ENCODE peak calls at places on chromosomes 1 and 21, in ten cellular contexts. One of them, this sample, is unnamed.
A peak's percentile ranks its signal among the peaks of the same experiment; 100 is the strongest.

GRCh38 chr1:62437273-62437945 is 560 bp downstream of the USP1 start:
- DNase-seq in mesendoderm: peak; percentile 31
- DNase-seq in aorta: no peak
- DNase-seq in GM06990: no peak
- DNase-seq in fibroblast of pulmonary artery: peak; percentile 22
- DNase-seq in epithelial cell of esophagus: peak; percentile 46
- DNase-seq in OCI-LY7: peak; percentile 58
- DNase-seq in spleen: no peak
- DNase-seq in pancreas: no peak
- DNase-seq in IMR-90: no peak
- DNase-seq in this sample: peak; percentile 23

GRCh38 chr1:193633991-193634390 is 447.6 kb upstream of the B3GALT2 start:
- DNase-seq in mesendoderm: no peak
- DNase-seq in aorta: no peak
- DNase-seq in GM06990: no peak
- DNase-seq in fibroblast of pulmonary artery: no peak
- DNase-seq in epithelial cell of esophagus: no peak
- DNase-seq in OCI-LY7: no peak
- DNase-seq in spleen: no peak
- DNase-seq in pancreas: no peak
- DNase-seq in IMR-90: no peak
- DNase-seq in this sample: no peak

GRCh38 chr1:209785592-209785991 is 1.2 kb upstream of the C1orf74 start:
- DNase-seq in mesendoderm: no peak
- DNase-seq in aorta: no peak
- DNase-seq in GM06990: no peak
- DNase-seq in fibroblast of pulmonary artery: no peak
- DNase-seq in epithelial cell of esophagus: no peak
- DNase-seq in OCI-LY7: no peak
- DNase-seq in spleen: no peak
- DNase-seq in pancreas: no peak
- DNase-seq in IMR-90: no peak
- DNase-seq in this sample: no peak

GRCh38 chr1:114756009-114756892 is 1.5 kb downstream of the CSDE1 start:
- DNase-seq in mesendoderm: no peak
- DNase-seq in aorta: no peak
- DNase-seq in GM06990: peak; percentile 51
- DNase-seq in fibroblast of pulmonary artery: no peak
- DNase-seq in epithelial cell of esophagus: no peak
- DNase-seq in OCI-LY7: peak; percentile 49
- DNase-seq in spleen: no peak
- DNase-seq in pancreas: no peak
- DNase-seq in IMR-90: peak; percentile 45
- DNase-seq in this sample: no peak

GRCh38 chr1:239126881-239127280 is 259.5 kb upstream of the CHRM3 start:
- DNase-seq in mesendoderm: peak; percentile 40
- DNase-seq in aorta: no peak
- DNase-seq in GM06990: no peak
- DNase-seq in fibroblast of pulmonary artery: no peak
- DNase-seq in epithelial cell of esophagus: peak; percentile 59
- DNase-seq in OCI-LY7: no peak
- DNase-seq in spleen: no peak
- DNase-seq in pancreas: no peak
- DNase-seq in IMR-90: no peak
- DNase-seq in this sample: no peak

GRCh38 chr1:240499012-240499411 is 112.9 kb downstream of the GREM2 start:
- DNase-seq in mesendoderm: peak; percentile 69
- DNase-seq in aorta: no peak
- DNase-seq in GM06990: no peak
- DNase-seq in fibroblast of pulmonary artery: peak; percentile 69
- DNase-seq in epithelial cell of esophagus: peak; percentile 30
- DNase-seq in OCI-LY7: no peak
- DNase-seq in spleen: no peak
- DNase-seq in pancreas: no peak
- DNase-seq in IMR-90: peak; percentile 76
- DNase-seq in this sample: peak; percentile 70

GRCh38 chr1:36479505-36480051 is 3.1 kb downstream of the CSF3R start:
- DNase-seq in mesendoderm: no peak
- DNase-seq in aorta: no peak
- DNase-seq in GM06990: no peak
- DNase-seq in fibroblast of pulmonary artery: no peak
- DNase-seq in epithelial cell of esophagus: no peak
- DNase-seq in OCI-LY7: no peak
- DNase-seq in spleen: no peak
- DNase-seq in pancreas: no peak
- DNase-seq in IMR-90: no peak
- DNase-seq in this sample: no peak

GRCh38 chr1:150410582-150411101 is 46.7 kb downstream of the RPRD2 start:
- DNase-seq in mesendoderm: no peak
- DNase-seq in aorta: no peak
- DNase-seq in GM06990: no peak
- DNase-seq in fibroblast of pulmonary artery: peak; percentile 79
- DNase-seq in epithelial cell of esophagus: no peak
- DNase-seq in OCI-LY7: no peak
- DNase-seq in spleen: no peak
- DNase-seq in pancreas: no peak
- DNase-seq in IMR-90: peak; percentile 43
- DNase-seq in this sample: peak; percentile 14

GRCh38 chr1:201348211-201348566 is 29.3 kb downstream of the TNNT2 start:
- DNase-seq in mesendoderm: peak; percentile 84
- DNase-seq in aorta: peak; percentile 22
- DNase-seq in GM06990: no peak
- DNase-seq in fibroblast of pulmonary artery: peak; percentile 55
- DNase-seq in epithelial cell of esophagus: peak; percentile 78
- DNase-seq in OCI-LY7: peak; percentile 49
- DNase-seq in spleen: peak; percentile 57
- DNase-seq in pancreas: no peak
- DNase-seq in IMR-90: peak; percentile 63
- DNase-seq in this sample: peak; percentile 35

GRCh38 chr1:244730153-244730933 is 77.4 kb downstream of the DESI2 start:
- DNase-seq in mesendoderm: peak; percentile 40
- DNase-seq in aorta: peak; percentile 58
- DNase-seq in GM06990: peak; percentile 44
- DNase-seq in fibroblast of pulmonary artery: peak; percentile 52
- DNase-seq in epithelial cell of esophagus: peak; percentile 37
- DNase-seq in OCI-LY7: peak; percentile 27
- DNase-seq in spleen: peak; percentile 84
- DNase-seq in pancreas: peak; percentile 30
- DNase-seq in IMR-90: peak; percentile 49
- DNase-seq in this sample: peak; percentile 70

GRCh38 chr21:37405629-37406028 is 39.1 kb downstream of the DYRK1A start:
- DNase-seq in mesendoderm: no peak
- DNase-seq in aorta: no peak
- DNase-seq in GM06990: no peak
- DNase-seq in fibroblast of pulmonary artery: no peak
- DNase-seq in epithelial cell of esophagus: no peak
- DNase-seq in OCI-LY7: no peak
- DNase-seq in spleen: no peak
- DNase-seq in pancreas: no peak
- DNase-seq in IMR-90: no peak
- DNase-seq in this sample: no peak

GRCh38 chr1:92752719-92753118 is 32.2 kb downstream of the EVI5 start:
- DNase-seq in mesendoderm: no peak
- DNase-seq in aorta: no peak
- DNase-seq in GM06990: no peak
- DNase-seq in fibroblast of pulmonary artery: no peak
- DNase-seq in epithelial cell of esophagus: no peak
- DNase-seq in OCI-LY7: no peak
- DNase-seq in spleen: no peak
- DNase-seq in pancreas: no peak
- DNase-seq in IMR-90: peak; percentile 75
- DNase-seq in this sample: peak; percentile 74

GRCh38 chr1:154574715-154575114 is 7.1 kb downstream of the CHRNB2 start:
- DNase-seq in mesendoderm: peak; percentile 12
- DNase-seq in aorta: no peak
- DNase-seq in GM06990: no peak
- DNase-seq in fibroblast of pulmonary artery: peak; percentile 24
- DNase-seq in epithelial cell of esophagus: peak; percentile 31
- DNase-seq in OCI-LY7: peak; percentile 75
- DNase-seq in spleen: no peak
- DNase-seq in pancreas: no peak
- DNase-seq in IMR-90: peak; percentile 49
- DNase-seq in this sample: peak; percentile 15

GRCh38 chr1:234437423-234438171 is 41.4 kb downstream of the TARBP1 start:
- DNase-seq in mesendoderm: no peak
- DNase-seq in aorta: no peak
- DNase-seq in GM06990: no peak
- DNase-seq in fibroblast of pulmonary artery: peak; percentile 16
- DNase-seq in epithelial cell of esophagus: no peak
- DNase-seq in OCI-LY7: no peak
- DNase-seq in spleen: no peak
- DNase-seq in pancreas: no peak
- DNase-seq in IMR-90: no peak
- DNase-seq in this sample: no peak

GRCh38 chr1:15885701-15886612 is 38.5 kb downstream of the SPEN start:
- DNase-seq in mesendoderm: peak; percentile 94
- DNase-seq in aorta: peak; percentile 99
- DNase-seq in GM06990: peak; percentile 51
- DNase-seq in fibroblast of pulmonary artery: peak; percentile 99
- DNase-seq in epithelial cell of esophagus: peak; percentile 93
- DNase-seq in OCI-LY7: peak; percentile 12
- DNase-seq in spleen: peak; percentile 96
- DNase-seq in pancreas: peak; percentile 98
- DNase-seq in IMR-90: peak; percentile 86
- DNase-seq in this sample: peak; percentile 97

GRCh38 chr1:12567288-12567819 is 50.7 kb downstream of the DHRS3 start:
- DNase-seq in mesendoderm: no peak
- DNase-seq in aorta: no peak
- DNase-seq in GM06990: no peak
- DNase-seq in fibroblast of pulmonary artery: no peak
- DNase-seq in epithelial cell of esophagus: no peak
- DNase-seq in OCI-LY7: no peak
- DNase-seq in spleen: no peak
- DNase-seq in pancreas: no peak
- DNase-seq in IMR-90: no peak
- DNase-seq in this sample: no peak

GRCh38 chr1:10032287-10032589 is 520 bp upstream of the UBE4B start:
- DNase-seq in mesendoderm: no peak
- DNase-seq in aorta: no peak
- DNase-seq in GM06990: no peak
- DNase-seq in fibroblast of pulmonary artery: no peak
- DNase-seq in epithelial cell of esophagus: no peak
- DNase-seq in OCI-LY7: no peak
- DNase-seq in spleen: no peak
- DNase-seq in pancreas: no peak
- DNase-seq in IMR-90: no peak
- DNase-seq in this sample: no peak

GRCh38 chr1:84146375-84147032 is 2.4 kb downstream of the PRKACB start:
- DNase-seq in mesendoderm: no peak
- DNase-seq in aorta: no peak
- DNase-seq in GM06990: no peak
- DNase-seq in fibroblast of pulmonary artery: peak; percentile 67
- DNase-seq in epithelial cell of esophagus: peak; percentile 67
- DNase-seq in OCI-LY7: no peak
- DNase-seq in spleen: no peak
- DNase-seq in pancreas: no peak
- DNase-seq in IMR-90: peak; percentile 78
- DNase-seq in this sample: peak; percentile 66
- H3K4me3 ChIP-seq in mesendoderm: no peak overlapping the region
- H3K4me3 ChIP-seq in aorta: no peak overlapping the region
- H3K4me3 ChIP-seq in GM06990: no peak overlapping the region
- H3K4me3 ChIP-seq in fibroblast of pulmonary artery: no peak overlapping the region
- H3K4me3 ChIP-seq in epithelial cell of esophagus: no peak overlapping the region
- H3K4me3 ChIP-seq in OCI-LY7: peak overlapping the region; percentile 78
- H3K4me3 ChIP-seq in spleen: peak overlapping the region; percentile 65
- H3K4me3 ChIP-seq in pancreas: peak overlapping the region; percentile 25
- H3K4me3 ChIP-seq in IMR-90: no peak overlapping the region
- H3K4me3 ChIP-seq in this sample: no peak overlapping the region

DNA sequence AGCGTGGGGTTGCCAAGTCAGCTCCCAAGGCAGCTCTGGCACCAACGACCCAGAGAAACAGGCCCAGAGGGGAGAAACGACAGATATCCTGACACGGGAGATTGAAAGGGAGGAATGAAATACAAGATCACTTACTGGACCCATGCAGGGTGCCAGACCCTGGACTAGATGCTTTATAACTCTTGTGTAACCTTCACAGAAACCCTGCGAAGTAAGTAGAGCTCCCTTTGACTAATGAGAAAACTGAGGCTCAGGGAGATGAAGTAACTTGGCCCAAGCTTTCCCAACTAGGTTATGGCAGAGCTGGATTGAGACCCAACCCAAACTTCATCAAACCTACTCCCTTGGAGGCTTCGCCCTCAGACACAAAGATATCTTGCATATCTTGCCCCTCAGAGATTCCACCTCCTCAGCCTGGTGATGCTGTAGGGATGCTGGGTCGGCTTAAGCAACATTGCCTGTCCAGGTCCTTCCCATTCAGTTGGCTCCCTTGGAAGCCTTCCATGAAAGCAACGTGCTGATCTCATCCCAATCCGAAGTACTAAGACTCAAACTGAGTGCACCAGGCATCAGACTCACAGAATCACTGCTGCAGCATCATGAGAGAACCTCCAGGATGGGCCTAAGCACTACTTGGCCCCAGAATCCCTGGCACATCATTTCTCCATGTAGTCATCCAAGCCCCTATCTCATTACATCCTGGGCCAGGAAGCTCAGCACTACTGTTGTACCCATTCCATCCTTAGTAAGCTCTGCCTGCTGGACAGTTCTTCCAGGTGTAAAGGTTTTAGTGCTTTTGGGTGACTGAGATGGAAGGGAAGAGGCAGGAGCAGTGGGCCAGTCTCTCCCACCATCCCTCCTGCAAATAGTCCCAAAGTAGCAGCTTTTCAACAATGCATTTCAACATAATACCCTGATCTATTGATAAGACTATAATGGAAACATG is 1.1 kb upstream of the IGSF9 start:
- DNase-seq in mesendoderm: peak; percentile 27
- DNase-seq in aorta: no peak
- DNase-seq in GM06990: no peak
- DNase-seq in fibroblast of pulmonary artery: no peak
- DNase-seq in epithelial cell of esophagus: no peak
- DNase-seq in OCI-LY7: no peak
- DNase-seq in spleen: peak; percentile 15
- DNase-seq in pancreas: no peak
- DNase-seq in IMR-90: no peak
- DNase-seq in this sample: no peak
- H3K4me3 ChIP-seq in mesendoderm: no peak overlapping the region
- H3K4me3 ChIP-seq in aorta: no peak overlapping the region
- H3K4me3 ChIP-seq in GM06990: no peak overlapping the region
- H3K4me3 ChIP-seq in fibroblast of pulmonary artery: no peak overlapping the region
- H3K4me3 ChIP-seq in epithelial cell of esophagus: no peak overlapping the region
- H3K4me3 ChIP-seq in OCI-LY7: no peak overlapping the region
- H3K4me3 ChIP-seq in spleen: peak overlapping the region; percentile 63
- H3K4me3 ChIP-seq in pancreas: peak overlapping the region; percentile 56
- H3K4me3 ChIP-seq in IMR-90: no peak overlapping the region
- H3K4me3 ChIP-seq in this sample: no peak overlapping the region

GRCh38 chr1:110069302-110070281 is 880 bp downstream of the ALX3 start:
- DNase-seq in mesendoderm: no peak
- DNase-seq in aorta: no peak
- DNase-seq in GM06990: no peak
- DNase-seq in fibroblast of pulmonary artery: no peak
- DNase-seq in epithelial cell of esophagus: no peak
- DNase-seq in OCI-LY7: no peak
- DNase-seq in spleen: peak; percentile 74
- DNase-seq in pancreas: no peak
- DNase-seq in IMR-90: no peak
- DNase-seq in this sample: no peak
- H3K4me3 ChIP-seq in mesendoderm: no peak overlapping the region
- H3K4me3 ChIP-seq in aorta: no peak overlapping the region
- H3K4me3 ChIP-seq in GM06990: no peak overlapping the region
- H3K4me3 ChIP-seq in fibroblast of pulmonary artery: no peak overlapping the region
- H3K4me3 ChIP-seq in epithelial cell of esophagus: no peak overlapping the region
- H3K4me3 ChIP-seq in OCI-LY7: no peak overlapping the region
- H3K4me3 ChIP-seq in spleen: peak overlapping the region; percentile 59
- H3K4me3 ChIP-seq in pancreas: peak overlapping the region; percentile 39
- H3K4me3 ChIP-seq in IMR-90: no peak overlapping the region
- H3K4me3 ChIP-seq in this sample: no peak overlapping the region

GRCh38 chr1:18631496-18632217 is 1.0 kb downstream of the PAX7 start:
- DNase-seq in mesendoderm: no peak
- DNase-seq in aorta: no peak
- DNase-seq in GM06990: no peak
- DNase-seq in fibroblast of pulmonary artery: no peak
- DNase-seq in epithelial cell of esophagus: no peak
- DNase-seq in OCI-LY7: no peak
- DNase-seq in spleen: peak; percentile 45
- DNase-seq in pancreas: no peak
- DNase-seq in IMR-90: no peak
- DNase-seq in this sample: no peak
- H3K4me3 ChIP-seq in mesendoderm: peak overlapping the region; percentile 10
- H3K4me3 ChIP-seq in aorta: no peak overlapping the region
- H3K4me3 ChIP-seq in GM06990: no peak overlapping the region
- H3K4me3 ChIP-seq in fibroblast of pulmonary artery: no peak overlapping the region
- H3K4me3 ChIP-seq in epithelial cell of esophagus: no peak overlapping the region
- H3K4me3 ChIP-seq in OCI-LY7: no peak overlapping the region
- H3K4me3 ChIP-seq in spleen: peak overlapping the region; percentile 7
- H3K4me3 ChIP-seq in pancreas: no peak overlapping the region
- H3K4me3 ChIP-seq in IMR-90: no peak overlapping the region
- H3K4me3 ChIP-seq in this sample: no peak overlapping the region